ENCODE peak calls at places on chromosomes 4 and X, in seven cellular contexts. B is OCI-LY7, E is right atrium auricular region, Q is NB4, R is heart left ventricle, G is cardiac muscle cell, H is hepatocyte. O is an unnamed sample.

GRCh38 chrX:138858946-138859345 is 147.4 kb upstream of the FGF13 start:
- DNase-seq in B (no peak), E (no peak), Q (no peak), R (no peak), G (no peak), H (no peak), O (no peak)

GRCh38 chrX:96685205-96686099 is 810 bp downstream of the DIAPH2 start:
- DNase-seq in B (peak), E (peak), Q (peak), R (no peak), G (peak), H (peak), O (no peak)

GRCh38 chrX:40173662-40174593 is 76.2 kb upstream of the BCOR start:
- DNase-seq in B (peak), E (no peak), Q (peak), R (peak), G (peak), H (peak), O (no peak)

GRCh38 chr4:87975466-87975865 is at the start of gene SPP1:
- DNase-seq in B (peak), E (no peak), Q (peak), R (no peak), G (peak), H (peak), O (no peak)

GRCh38 chrX:23332101-23332887 is 2.4 kb upstream of the PTCHD1 start:
- DNase-seq in B (no peak), E (no peak), Q (no peak), R (peak), G (peak), H (peak), O (no peak)

GRCh38 chr4:37780444-37781133 is 45.9 kb upstream of the PGM2 start:
- DNase-seq in B (peak), E (no peak), Q (peak), R (no peak), G (no peak), H (peak), O (no peak)

GRCh38 chrX:30971761-30972603 is 82.9 kb upstream of the TAB3 start:
- DNase-seq in B (peak), E (no peak), Q (peak), R (no peak), G (peak), H (peak), O (no peak)

GRCh38 chrX:9729161-9729885 is 36.3 kb downstream of the GPR143 start:
- DNase-seq in B (no peak), E (no peak), Q (no peak), R (no peak), G (no peak), H (no peak), O (no peak)

GRCh38 chrX:53435997-53436396 is 1.8 kb upstream of the HSD17B10 start:
- DNase-seq in B (peak), E (peak), Q (peak), R (no peak), G (peak), H (peak), O (no peak)

GRCh38 chr4:10008208-10009005 is 12.9 kb downstream of the SLC2A9 start:
- DNase-seq in B (no peak), E (no peak), Q (no peak), R (no peak), G (no peak), H (no peak), O (no peak)

GRCh38 chrX:71941771-71942170 is 31.1 kb downstream of the NHSL2 start:
- DNase-seq in B (no peak), E (no peak), Q (no peak), R (no peak), G (peak), H (peak), O (no peak)

GRCh38 chr4:140046573-140046972 is 107.4 kb downstream of the MAML3 start:
- DNase-seq in B (no peak), E (no peak), Q (peak), R (no peak), G (peak), H (no peak), O (no peak)

GRCh38 chr4:150379454-150379853 is 202.5 kb upstream of the MAB21L2 start:
- DNase-seq in B (no peak), E (no peak), Q (no peak), R (no peak), G (no peak), H (no peak), O (no peak)

GRCh38 chrX:64975491-64975890 is 759 bp downstream of the ZC4H2 start:
- DNase-seq in B (peak), E (no peak), Q (no peak), R (peak), G (peak), H (peak), O (no peak)

GRCh38 chr4:128711361-128711760 is 98.1 kb upstream of the JADE1 start:
- DNase-seq in B (no peak), E (no peak), Q (no peak), R (no peak), G (no peak), H (no peak), O (no peak)

GRCh38 chr4:118967393-118967792 is 78.7 kb downstream of the SYNPO2 start:
- DNase-seq in B (no peak), E (peak), Q (peak), R (no peak), G (no peak), H (no peak), O (no peak)

GRCh38 chrX:130094712-130095111 is 15.6 kb downstream of the ELF4 start:
- DNase-seq in B (no peak), E (no peak), Q (no peak), R (no peak), G (no peak), H (no peak), O (no peak)

GRCh38 chrX:132022115-132022862 is 813 bp upstream of the STK26 start:
- DNase-seq in B (peak), E (no peak), Q (peak), R (no peak), G (peak), H (no peak), O (no peak)
- TF ChIP-seq CTCF in B (peak), E (no peak), Q (peak), R (no peak), G (peak), H (peak), O (peak)

DNA sequence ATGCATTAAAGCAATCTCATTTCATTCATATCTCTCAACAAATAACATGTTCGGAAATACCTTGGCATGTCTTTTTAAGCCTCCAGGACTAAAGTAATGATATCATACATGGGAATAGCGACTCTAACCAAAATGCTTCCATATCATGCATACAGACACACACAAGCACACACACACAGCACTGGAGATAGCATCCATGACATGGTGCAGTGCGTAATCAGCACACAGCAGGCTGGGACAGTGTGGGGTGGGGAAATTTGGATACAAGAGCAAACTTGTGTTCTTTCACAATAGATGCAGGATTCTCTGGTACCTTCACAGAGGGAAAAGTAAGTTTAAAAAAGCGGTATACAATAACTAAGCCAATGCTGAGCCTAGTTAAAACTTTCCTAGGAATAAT is 132.3 kb upstream of the HPGD start:
- DNase-seq in B (no peak), E (no peak), Q (no peak), R (no peak), G (no peak), H (no peak), O (no peak)
- H3K4me3 ChIP-seq in B (no peak), E (no peak), Q (no peak), R (no peak), G (no peak), H (no peak), O (no peak)

DNA sequence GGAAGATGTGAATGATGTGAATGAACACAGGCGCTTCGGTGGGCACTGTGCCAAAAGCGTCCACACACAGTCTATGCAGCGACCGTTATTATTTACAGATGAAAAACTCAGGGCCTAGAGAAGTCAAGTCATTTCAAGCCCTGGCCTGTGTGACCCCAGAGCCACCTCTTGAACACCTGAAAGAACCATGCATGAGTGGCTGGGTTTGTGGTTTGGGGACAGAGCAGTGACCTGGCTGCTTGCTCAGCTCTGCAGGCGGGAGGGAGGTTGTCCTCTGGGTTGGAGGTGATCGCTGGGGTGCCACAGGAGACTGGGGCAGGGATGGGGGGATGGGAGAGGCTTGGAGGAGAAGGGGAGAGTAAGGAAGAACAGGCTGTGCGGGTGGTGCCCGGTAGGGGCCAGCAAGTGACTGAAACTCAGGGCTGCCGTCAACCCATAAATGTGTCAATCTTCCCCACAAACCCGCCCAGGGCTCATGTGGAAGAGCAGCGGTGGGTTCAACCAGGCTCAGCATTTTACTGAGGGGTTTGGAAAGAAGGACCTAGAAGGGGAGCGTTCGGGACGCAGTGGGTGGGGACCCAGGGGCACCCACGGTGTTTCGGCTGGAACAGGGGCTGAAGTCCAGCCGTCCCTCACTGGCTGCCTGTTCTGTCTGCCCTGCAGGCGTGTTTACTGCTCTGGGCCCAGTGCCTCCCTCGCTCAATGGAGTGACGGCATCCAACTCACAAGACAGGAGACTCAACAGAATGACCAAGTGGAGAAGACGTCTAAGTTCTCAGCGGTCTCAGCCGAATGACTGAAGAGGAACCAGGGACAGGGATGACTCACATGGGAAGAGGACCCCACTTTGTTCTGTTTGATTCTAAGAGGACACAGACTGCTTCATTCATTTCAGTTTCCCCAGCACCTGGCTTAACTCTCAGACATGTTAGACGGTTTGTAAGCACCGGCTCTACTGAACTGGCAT is 167.8 kb downstream of the AFAP1 start:
- DNase-seq in B (no peak), E (no peak), Q (no peak), R (no peak), G (no peak), H (no peak), O (peak)
- TF ChIP-seq CTCF in B (no peak), E (no peak), Q (no peak), R (no peak), G (no peak), H (no peak), O (peak)

DNA sequence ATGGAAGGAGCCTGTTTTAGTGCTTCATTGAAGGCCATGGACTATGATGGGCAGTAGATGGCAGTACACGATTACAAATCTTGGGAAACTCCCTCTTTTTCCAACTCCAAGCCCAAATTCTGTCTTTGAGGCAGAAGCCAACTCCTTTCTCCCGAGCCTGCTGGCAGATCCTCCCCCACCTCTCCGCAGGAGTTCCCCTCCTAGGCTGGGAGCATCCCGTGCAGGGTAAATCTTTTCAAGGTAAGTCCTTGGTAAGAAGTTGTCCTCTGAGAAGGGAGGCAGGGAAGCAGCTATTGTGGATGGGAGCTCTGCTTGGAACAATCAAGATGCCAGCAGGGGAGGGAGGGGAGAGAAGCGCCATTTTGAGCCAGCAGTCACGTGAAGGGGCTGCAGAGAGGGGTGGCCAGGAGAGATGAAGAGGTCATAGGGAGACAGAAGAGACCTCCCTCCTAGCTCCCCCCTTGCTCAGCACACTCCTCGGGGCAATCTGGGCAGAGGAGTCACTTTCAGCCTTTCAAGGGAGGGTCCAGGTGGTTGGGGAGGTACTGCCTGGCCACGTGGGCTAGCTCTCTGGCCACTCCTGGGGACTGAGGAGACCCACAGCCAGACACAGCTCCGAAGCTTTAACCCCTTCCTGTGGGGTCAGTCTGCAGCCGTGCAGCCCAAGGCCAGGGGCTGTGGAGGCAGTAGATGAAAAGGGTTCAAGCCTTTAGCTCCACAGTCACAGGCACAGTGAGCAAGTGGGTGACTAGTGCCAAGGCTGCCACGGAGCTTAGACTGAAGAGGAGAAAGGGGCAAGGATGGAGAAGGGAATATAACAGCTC is 9.6 kb downstream of the CC2D2A start:
- DNase-seq in B (peak), E (no peak), Q (peak), R (no peak), G (peak), H (peak), O (peak)
- H3K4me3 ChIP-seq in B (no peak), E (peak), Q (no peak), R (peak), G (peak), H (peak), O (no peak)

DNA sequence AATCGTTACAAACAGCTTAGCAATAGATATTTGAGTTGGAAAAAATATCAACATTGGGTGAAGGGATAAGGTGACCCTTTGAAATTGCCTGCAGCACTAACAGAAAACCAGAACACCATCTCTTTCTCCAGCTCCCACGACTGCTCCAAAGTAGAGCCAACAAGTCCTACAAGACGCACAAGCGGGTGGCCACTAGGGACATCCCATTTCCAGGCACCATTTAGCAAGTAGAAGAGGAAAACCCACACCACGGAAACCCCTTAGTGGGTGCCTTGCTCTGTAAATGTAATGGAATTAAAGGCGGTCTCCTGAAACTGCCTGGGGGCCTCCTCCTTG is 1.9 kb downstream of the ARHGAP6 start:
- DNase-seq in B (no peak), E (no peak), Q (no peak), R (no peak), G (peak), H (peak), O (no peak)
- TF ChIP-seq CTCF in B (no peak), E (no peak), Q (no peak), R (no peak), G (no peak), H (no peak), O (no peak)

GRCh38 chr4:39715788-39716187 is 17.9 kb downstream of the UBE2K start:
- DNase-seq in B (no peak), E (no peak), Q (no peak), R (no peak), G (no peak), H (no peak), O (no peak)

GRCh38 chr4:39712819-39713607 is 15.1 kb downstream of the UBE2K start:
- DNase-seq in B (no peak), E (peak), Q (no peak), R (no peak), G (no peak), H (no peak), O (no peak)

GRCh38 chr4:39714171-39714570 is 16.2 kb downstream of the UBE2K start:
- DNase-seq in B (no peak), E (peak), Q (peak), R (no peak), G (no peak), H (no peak), O (no peak)

GRCh38 chr4:39716356-39716755 is 18.4 kb downstream of the UBE2K start:
- DNase-seq in B (no peak), E (peak), Q (no peak), R (no peak), G (no peak), H (no peak), O (no peak)

DNA sequence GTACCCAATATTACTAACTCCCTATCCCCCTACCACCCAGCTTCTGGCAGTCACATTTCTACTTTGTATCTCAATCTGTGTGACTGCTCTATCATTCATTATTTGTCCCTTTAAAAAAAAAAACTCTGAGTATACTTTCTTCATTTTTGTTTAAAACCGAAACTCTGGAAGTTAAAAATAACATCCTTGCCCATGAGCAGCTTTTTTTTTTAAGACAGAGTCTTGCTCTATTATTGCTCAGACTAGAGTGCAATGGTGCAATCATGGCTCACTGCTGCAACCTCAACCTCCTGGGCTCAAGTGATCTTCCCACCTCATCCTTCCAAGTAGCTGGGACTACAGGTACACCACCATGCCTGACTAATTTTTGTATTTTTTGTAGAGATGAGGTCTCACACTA is 15.8 kb downstream of the UBE2K start:
- DNase-seq in B (peak), E (peak), Q (peak), R (no peak), G (no peak), H (no peak), O (peak)
- H3K4me3 ChIP-seq in B (peak), E (no peak), Q (no peak), R (no peak), G (no peak), H (no peak), O (no peak)

DNA sequence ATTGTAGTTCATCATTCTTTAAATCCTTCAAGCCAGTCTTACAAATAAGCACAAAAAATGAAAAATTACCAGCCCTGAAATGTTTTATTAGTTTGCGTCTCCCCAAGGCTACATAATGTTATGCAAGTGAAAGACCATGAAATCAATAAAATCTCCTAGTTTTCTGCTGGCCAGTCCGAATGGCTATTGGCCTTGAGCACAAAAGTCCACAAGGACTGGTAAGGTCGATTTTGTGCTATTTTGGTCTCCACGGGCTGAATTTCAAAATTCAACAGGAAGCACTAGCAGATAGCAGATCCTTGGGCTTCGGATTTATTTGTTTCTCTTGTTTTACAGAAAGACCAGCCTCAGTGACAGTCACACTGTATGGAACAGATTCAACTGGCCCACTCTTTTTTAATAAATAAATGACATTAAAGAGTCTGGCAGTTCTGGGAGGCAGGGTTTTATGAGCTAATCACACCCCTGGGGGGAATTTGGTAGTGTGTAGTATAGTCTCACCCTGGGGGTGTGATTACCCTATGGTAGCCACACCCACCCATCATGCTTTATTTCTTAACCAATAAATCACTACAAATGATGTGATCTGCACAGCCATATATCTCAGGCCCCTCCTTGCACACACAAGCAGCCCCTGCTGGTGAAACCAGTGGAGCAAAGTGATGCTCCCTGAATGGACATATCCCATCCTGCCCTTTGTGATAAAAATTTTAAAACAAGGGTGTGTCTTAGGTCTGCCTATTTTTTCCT is 51.1 kb upstream of the TMEM33 start:
- DNase-seq in B (no peak), E (no peak), Q (no peak), R (no peak), G (no peak), H (no peak), O (no peak)
- TF ChIP-seq CTCF in B (no peak), E (no peak), Q (no peak), R (no peak), G (no peak), H (no peak), O (no peak)

O was measured in GM12864.